ENCODE peak calls at places on chromosome 20, in ten cellular contexts. E is PC-9; J is CD8-positive, alpha-beta memory T cell; G is Peyer's patch; L is DND-41; U is adrenal gland; W is tibial artery; Z is transverse colon; S is uterus; K is PC-3. Y is an unnamed sample.

GRCh38 chr20:59672576-59672975 is 68.2 kb downstream of the PHACTR3 start:
- DNase-seq in K (no peak), E (no peak), W (no peak), U (no peak), L (no peak), S (no peak), J (no peak), G (no peak), Z (no peak), Y (no peak)

GRCh38 chr20:13008761-13009681 is at the start of gene SPTLC3:
- DNase-seq in G (no peak), K (peak; percentile 81), Z (peak; percentile 62), L (no peak), W (peak; percentile 71), E (peak; percentile 67), U (peak; percentile 53), J (peak; percentile 5), S (no peak), Y (no peak)

GRCh38 chr20:19251506-19251905 is 39.1 kb downstream of the SLC24A3 start:
- DNase-seq in U (no peak), L (no peak), K (no peak), E (no peak), W (no peak), G (no peak), J (no peak), Z (no peak), S (no peak), Y (no peak)

GRCh38 chr20:9574182-9574581 is 59.8 kb downstream of the LAMP5 start:
- DNase-seq in U (no peak), G (no peak), Z (no peak), S (no peak), W (no peak), L (no peak), E (no peak), K (no peak), J (no peak), Y (no peak)

GRCh38 chr20:12047838-12048432 is 130.2 kb downstream of the BTBD3 start:
- DNase-seq in E (no peak), G (no peak), W (no peak), S (no peak), L (no peak), K (peak; percentile 45), Z (no peak), U (no peak), J (no peak), Y (no peak)

GRCh38 chr20:59560588-59561227 is 43.6 kb upstream of the PHACTR3 start:
- DNase-seq in Z (no peak), G (no peak), W (no peak), L (no peak), U (no peak), E (no peak), S (no peak), J (no peak), K (peak; percentile 42), Y (no peak)

GRCh38 chr20:33791959-33792597 is 19.1 kb upstream of the CHMP4B start:
- DNase-seq in G (peak; percentile 34), J (peak; percentile 45), S (peak; percentile 35), L (peak; percentile 66), W (no peak), U (peak; percentile 57), K (peak; percentile 62), E (peak; percentile 57), Z (peak; percentile 69), Y (peak; percentile 23)

GRCh38 chr20:41632896-41633295 is 14.7 kb upstream of the CHD6 start:
- DNase-seq in W (no peak), K (no peak), L (no peak), J (no peak), S (no peak), U (no peak), G (no peak), Z (no peak), E (no peak), Y (no peak)

GRCh38 chr20:41308290-41308691 is 9.2 kb downstream of the ZHX3 start:
- DNase-seq in J (no peak), E (peak; percentile 10), S (no peak), L (no peak), G (no peak), K (peak; percentile 15), U (no peak), W (no peak), Z (no peak), Y (no peak)

GRCh38 chr20:57451759-57452661 is 60.8 kb downstream of the RBM38 start:
- DNase-seq in G (peak; percentile 54), S (no peak), J (peak; percentile 27), W (no peak), K (no peak), U (no peak), L (no peak), E (no peak), Z (no peak), Y (peak; percentile 64)

GRCh38 chr20:57200882-57201723 is 65.3 kb downstream of the BMP7 start:
- DNase-seq in U (no peak), J (no peak), Z (no peak), E (no peak), W (no peak), S (no peak), K (no peak), L (no peak), G (no peak), Y (no peak)

GRCh38 chr20:61724376-61724775 is 341.3 kb downstream of the TAF4 start:
- DNase-seq in J (no peak), K (no peak), L (no peak), U (no peak), E (no peak), W (no peak), Z (no peak), S (no peak), G (no peak), Y (no peak)

GRCh38 chr20:37501940-37502339 is 19.1 kb upstream of the NNAT start:
- DNase-seq in L (no peak), G (no peak), Z (no peak), S (no peak), U (no peak), W (no peak), J (no peak), E (no peak), K (peak; percentile 22), Y (no peak)

GRCh38 chr20:50113420-50114224 is 672 bp upstream of the UBE2V1 start:
- DNase-seq in J (no peak), S (no peak), W (no peak), G (no peak), U (no peak), Z (no peak), K (no peak), E (no peak), L (no peak), Y (no peak)

GRCh38 chr20:17029698-17030097 is 197.1 kb upstream of the PCSK2 start:
- DNase-seq in Z (no peak), J (no peak), U (no peak), K (no peak), L (no peak), S (no peak), G (no peak), W (no peak), E (no peak), Y (no peak)

GRCh38 chr20:24660651-24661050 is 191.2 kb downstream of the SYNDIG1 start:
- DNase-seq in G (no peak), K (no peak), U (no peak), L (no peak), Z (no peak), E (no peak), W (no peak), S (no peak), J (no peak), Y (no peak)

DNA sequence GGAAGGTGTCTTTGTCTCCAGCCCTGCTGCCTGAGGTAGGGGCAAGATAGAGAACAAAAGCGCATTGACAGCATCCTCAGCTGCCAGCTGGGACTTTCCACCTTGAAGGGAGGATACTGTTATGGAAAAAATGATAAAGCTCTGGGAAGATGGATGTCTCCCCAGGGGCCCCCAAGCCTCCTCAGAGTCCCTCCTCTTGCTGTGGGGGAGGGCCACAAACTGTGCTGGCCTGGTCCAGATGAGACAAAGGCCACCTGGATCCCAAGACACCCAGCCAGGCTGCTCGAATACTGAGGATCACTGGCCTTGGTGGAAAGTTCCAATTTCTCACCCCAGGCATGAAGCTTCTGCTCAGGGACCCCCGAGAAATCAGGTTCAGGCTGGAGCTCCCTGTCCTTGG is 13.1 kb downstream of the REM1 start:
- DNase-seq in S (no peak), L (no peak), W (no peak), Z (no peak), U (no peak), E (no peak), K (no peak), J (no peak), G (no peak), Y (no peak)
- H3K27ac ChIP-seq in S (peak overlapping the region; percentile 24), L (no peak overlapping the region), W (no peak overlapping the region), Z (no peak overlapping the region), U (no peak overlapping the region), E (no peak overlapping the region), K (no peak overlapping the region), J (no peak overlapping the region), G (peak overlapping the region; percentile 48), Y (no peak overlapping the region)

GRCh38 chr20:45407783-45408645 is at the start of gene DBNDD2:
- DNase-seq in L (no peak), S (no peak), K (no peak), Z (no peak), J (peak; percentile 43), G (no peak), W (peak; percentile 81), E (no peak), U (no peak), Y (peak; percentile 28)
- H3K4me3 ChIP-seq in L (peak within 1 kb of the TSS; percentile 98), S (peak within 1 kb of the TSS; percentile 74), K (no peak within 1 kb of the TSS), Z (peak within 1 kb of the TSS; percentile 93), J (no peak within 1 kb of the TSS), G (peak within 1 kb of the TSS; percentile 86), W (peak within 1 kb of the TSS; percentile 92), E (peak within 1 kb of the TSS; percentile 96), U (peak within 1 kb of the TSS; percentile 52), Y (peak within 1 kb of the TSS; percentile 71)

DNA sequence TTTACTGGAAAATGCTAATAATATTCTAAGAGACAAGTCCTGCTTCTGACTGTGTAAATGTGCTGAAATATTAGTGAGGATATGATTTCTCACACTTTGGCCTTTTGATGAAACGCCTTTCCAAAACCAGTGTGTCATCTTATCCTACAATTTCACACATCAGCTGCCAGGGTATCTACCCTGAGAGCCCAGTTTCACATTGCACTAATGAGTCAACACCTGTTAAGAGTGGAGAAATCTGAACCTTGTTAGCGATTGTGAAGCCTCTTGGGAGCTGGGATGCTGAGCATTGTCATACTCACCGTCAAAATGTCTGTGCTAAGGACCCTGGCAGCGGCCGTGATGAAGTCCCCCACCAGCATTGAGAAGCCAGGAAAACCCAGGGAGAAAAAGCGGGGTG is 166.0 kb downstream of the RALGAPA2 start:
- DNase-seq in E (no peak), Z (no peak), S (no peak), G (no peak), U (no peak), L (no peak), W (no peak), K (no peak), J (no peak), Y (no peak)
- H3K4me1 ChIP-seq in E (peaks cover 59% of the 10 kb centered on the region), Z (no peaks in the 10 kb centered on the region), S (no peaks in the 10 kb centered on the region), G (peaks cover 24% of the 10 kb centered on the region), U (no peaks in the 10 kb centered on the region), L (no peaks in the 10 kb centered on the region), W (no peaks in the 10 kb centered on the region), K (peaks cover 44% of the 10 kb centered on the region), J (peaks cover 6% of the 10 kb centered on the region), Y (no peaks in the 10 kb centered on the region)

DNA sequence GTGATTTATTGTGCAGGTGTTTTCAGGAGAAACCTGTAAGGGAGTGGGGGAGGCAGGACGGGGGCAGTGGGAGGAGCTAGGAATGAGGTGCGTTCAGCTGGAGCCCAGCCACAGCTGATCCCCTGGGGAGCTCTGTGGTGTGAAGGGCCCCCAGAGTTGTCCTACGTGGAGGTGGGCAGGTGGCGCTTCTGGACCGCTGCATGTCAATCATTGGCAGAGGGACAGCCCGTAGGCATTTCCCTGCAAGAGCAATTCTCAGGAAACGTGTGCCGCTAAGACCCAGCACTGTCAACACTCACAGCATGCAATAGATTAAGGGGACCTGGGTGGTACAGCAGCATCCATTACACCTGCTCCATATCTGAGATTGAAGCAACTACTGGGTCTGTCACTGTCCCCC is 88.0 kb downstream of the PRND start:
- DNase-seq in G (peak; percentile 76), L (peak; percentile 38), U (no peak), W (no peak), E (no peak), J (peak; percentile 10), Z (peak; percentile 23), S (no peak), K (no peak), Y (no peak)
- H3K27ac ChIP-seq in G (no peak overlapping the region), L (no peak overlapping the region), U (no peak overlapping the region), W (no peak overlapping the region), E (no peak overlapping the region), J (no peak overlapping the region), Z (peak overlapping the region; percentile 83), S (no peak overlapping the region), K (no peak overlapping the region), Y (peak overlapping the region; percentile 98)

Y was measured in naive thymus-derived CD4-positive, alpha-beta T cell.